ENCODE peak calls at places on chromosomes 12 and 14, in seven cellular contexts. E is neuronal stem cell, T is mesenchymal stem cell, Q is mesendoderm, W is trophoblast cell, D is H9, U is H1. P is an unnamed sample.
A peak's percentile ranks its signal among the peaks of the same experiment; 100 is the strongest.

GRCh38 chr12:27782481-27782880 is 2.4 kb upstream of the MANSC4 start:
- DNase-seq in Q (peak; percentile 78), D (no peak), W (no peak), T (no peak), U (no peak), E (no peak), P (no peak)

GRCh38 chr14:44833376-44833775 is 128.4 kb downstream of the KLHL28 start:
- DNase-seq in T (peak; percentile 65), U (no peak), Q (no peak), D (no peak), E (no peak), W (no peak), P (peak; percentile 43)

GRCh38 chr12:14403711-14404164 is 38.3 kb downstream of the ATF7IP start:
- DNase-seq in T (peak; percentile 81), D (no peak), Q (no peak), E (no peak), U (no peak), W (no peak), P (peak; percentile 82)

GRCh38 chr14:37197421-37198272 is at the start of gene MIPOL1:
- DNase-seq in D (peak; percentile 65), Q (peak; percentile 80), W (no peak), E (peak; percentile 61), T (peak; percentile 91), U (peak; percentile 25), P (peak; percentile 90)

GRCh38 chr14:49621114-49621881 is 699 bp downstream of the MGAT2 start:
- DNase-seq in D (peak; percentile 64), Q (peak; percentile 87), U (no peak), T (no peak), W (no peak), E (no peak), P (peak; percentile 28)

GRCh38 chr12:118034429-118035193 is 18.1 kb downstream of the RFC5 start:
- DNase-seq in Q (peak; percentile 70), E (no peak), W (peak; percentile 63), T (peak; percentile 60), U (no peak), D (peak; percentile 55), P (peak; percentile 60)

GRCh38 chr12:124109760-124110159 is 136.7 kb downstream of the ZNF664 start:
- DNase-seq in Q (peak; percentile 86), D (peak; percentile 81), T (peak; percentile 39), U (no peak), W (no peak), E (no peak), P (peak; percentile 5)

GRCh38 chr12:104426926-104427546 is 29.7 kb upstream of the CHST11 start:
- DNase-seq in D (no peak), U (no peak), W (peak; percentile 25), E (no peak), Q (no peak), T (peak; percentile 83), P (peak; percentile 70)

GRCh38 chr12:43370299-43370698 is 181.7 kb downstream of the ADAMTS20 start:
- DNase-seq in Q (no peak), E (no peak), W (peak; percentile 27), D (no peak), U (no peak), T (peak; percentile 43), P (peak; percentile 74)

GRCh38 chr14:60304509-60304908 is 55.5 kb downstream of the PPM1A start:
- DNase-seq in E (no peak), W (no peak), T (no peak), U (no peak), D (no peak), Q (no peak), P (no peak)

GRCh38 chr12:80154261-80154660 is 54.9 kb downstream of the OTOGL start:
- DNase-seq in D (no peak), E (no peak), W (no peak), T (peak; percentile 27), U (no peak), Q (no peak), P (peak; percentile 66)

GRCh38 chr14:97382616-97383226 is 585.5 kb downstream of the VRK1 start:
- DNase-seq in W (no peak), T (no peak), U (no peak), E (no peak), Q (no peak), D (no peak), P (no peak)

GRCh38 chr14:106879241-106879640 is 1352.9 kb downstream of the TMEM121 start:
- DNase-seq in U (no peak), D (no peak), T (no peak), W (no peak), Q (no peak), E (no peak), P (no peak)

GRCh38 chr14:53956427-53957201 is at the start of gene BMP4:
- DNase-seq in Q (peak; percentile 96), U (peak; percentile 81), W (no peak), T (peak; percentile 85), E (no peak), D (peak; percentile 95), P (peak; percentile 30)

GRCh38 chr14:35285168-35285990 is 6.8 kb upstream of the PSMA6 start:
- DNase-seq in W (no peak), D (no peak), T (no peak), U (no peak), Q (no peak), E (no peak), P (peak; percentile 8)

GRCh38 chr12:13452955-13453570 is 256.5 kb downstream of the EMP1 start:
- DNase-seq in U (no peak), Q (no peak), T (no peak), D (no peak), E (no peak), W (no peak), P (no peak)

GRCh38 chr12:53042607-53043454 is 7.0 kb upstream of the TNS2 start:
- DNase-seq in Q (no peak), U (no peak), W (no peak), T (no peak), E (no peak), D (peak; percentile 50), P (no peak)

GRCh38 chr14:101233016-101233355 is 328.3 kb upstream of the DIO3 start:
- DNase-seq in Q (no peak), U (no peak), E (no peak), D (peak; percentile 32), T (no peak), W (no peak), P (no peak)

GRCh38 chr12:31491819-31492598 is 98.9 kb downstream of the DENND5B start:
- DNase-seq in Q (peak; percentile 77), U (no peak), E (no peak), T (peak; percentile 82), D (no peak), W (peak; percentile 21), P (peak; percentile 85)

GRCh38 chr12:114306646-114307045 is 99.3 kb downstream of the TBX5 start:
- DNase-seq in D (no peak), E (no peak), W (no peak), U (no peak), T (no peak), Q (no peak), P (peak; percentile 71)

GRCh38 chr12:68850390-68850789 is 42.4 kb downstream of the MDM2 start:
- DNase-seq in T (no peak), Q (no peak), U (no peak), E (no peak), D (no peak), W (no peak), P (no peak)

GRCh38 chr12:6604254-6605029 is 2.7 kb downstream of the CHD4 start:
- DNase-seq in D (no peak), Q (no peak), W (no peak), U (no peak), T (no peak), E (no peak), P (no peak)

GRCh38 chr14:100307215-100308111 is 1.2 kb upstream of the SLC25A29 start:
- DNase-seq in W (peak; percentile 10), D (no peak), E (no peak), U (no peak), Q (peak; percentile 62), T (peak; percentile 46), P (peak; percentile 17)

GRCh38 chr14:104005489-104005888 is 63.2 kb upstream of the RD3L start:
- DNase-seq in U (no peak), D (no peak), T (no peak), W (no peak), Q (no peak), E (no peak), P (no peak)
- H3K23ac ChIP-seq in U (no peak overlapping the region), D (no peak overlapping the region), T (no peak overlapping the region), W (no peak overlapping the region), Q (no peak overlapping the region), E (no peak overlapping the region), P (no peak overlapping the region)

DNA sequence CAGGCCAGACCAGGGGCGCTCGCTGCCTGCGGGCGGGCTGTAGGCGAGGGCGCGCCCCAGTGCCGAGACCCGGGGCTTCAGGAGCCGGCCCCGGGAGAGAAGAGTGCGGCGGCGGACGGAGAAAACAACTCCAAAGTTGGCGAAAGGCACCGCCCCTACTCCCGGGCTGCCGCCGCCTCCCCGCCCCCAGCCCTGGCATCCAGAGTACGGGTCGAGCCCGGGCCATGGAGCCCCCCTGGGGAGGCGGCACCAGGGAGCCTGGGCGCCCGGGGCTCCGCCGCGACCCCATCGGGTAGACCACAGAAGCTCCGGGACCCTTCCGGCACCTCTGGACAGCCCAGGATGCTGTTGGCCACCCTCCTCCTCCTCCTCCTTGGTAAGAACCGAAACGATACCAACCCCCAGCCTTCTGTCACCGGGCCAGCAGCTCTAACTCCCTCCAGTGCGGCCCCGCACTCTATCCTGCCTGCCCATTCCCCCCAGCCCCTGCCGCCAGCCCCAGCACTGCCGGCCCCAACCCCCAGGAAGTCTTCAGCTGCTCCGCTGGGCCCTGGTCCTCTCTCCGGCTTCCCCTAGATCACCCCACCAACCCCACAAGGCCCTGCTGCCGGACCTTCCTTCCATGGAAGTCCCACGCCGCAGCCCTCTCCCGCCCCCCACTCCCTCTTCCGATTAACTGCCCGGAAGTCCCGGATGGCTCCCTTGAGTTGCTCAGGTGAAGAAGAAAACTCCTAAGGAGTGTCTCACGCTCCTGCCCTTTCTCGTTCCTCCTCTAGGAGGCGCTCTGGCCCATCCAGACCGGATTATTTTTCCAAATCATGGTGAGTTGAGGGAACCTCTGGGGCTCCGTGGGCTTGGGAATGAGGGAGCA is 657 bp downstream of the LRP10 start:
- DNase-seq in D (peak; percentile 92), W (peak; percentile 81), Q (peak; percentile 97), E (peak; percentile 88), T (peak; percentile 87), U (no peak), P (peak; percentile 81)
- H3K23ac ChIP-seq in D (no peak overlapping the region), W (no peak overlapping the region), Q (peak overlapping the region; percentile 89), E (peak overlapping the region; percentile 80), T (peak overlapping the region; percentile 63), U (no peak overlapping the region), P (peak overlapping the region; percentile 64)

DNA sequence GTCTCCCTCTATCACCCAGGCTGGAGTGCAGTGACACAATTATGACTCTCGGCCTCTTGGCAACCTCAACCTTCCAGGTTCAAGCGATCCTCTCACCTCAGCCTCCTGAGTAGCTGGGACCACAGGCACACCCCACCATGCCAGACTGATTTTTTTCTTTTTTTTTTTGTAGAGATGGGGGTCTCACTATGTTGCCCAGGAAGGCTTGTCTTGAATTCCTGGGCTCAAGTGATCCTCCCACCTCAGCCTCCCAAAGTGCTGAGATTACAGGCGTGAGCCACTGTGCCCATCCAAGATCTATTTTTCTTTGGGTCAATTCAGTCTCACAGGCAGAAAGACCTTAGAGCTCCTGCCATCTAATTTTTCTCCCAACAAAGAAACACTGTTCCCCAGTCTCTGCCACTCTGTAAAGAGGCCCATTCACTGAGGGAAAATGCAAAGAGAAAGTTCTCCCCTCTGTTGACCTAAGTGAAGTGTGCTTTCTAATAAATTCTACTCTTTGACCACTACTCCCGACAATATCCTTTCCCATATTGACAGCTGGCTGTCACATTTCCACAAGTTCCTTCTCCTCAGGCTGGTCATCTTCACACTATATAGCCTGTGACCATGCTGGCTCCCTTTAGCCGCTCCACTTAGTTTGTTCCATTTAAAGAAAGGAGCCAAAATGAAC is 23.3 kb downstream of the TMED8 start:
- DNase-seq in E (no peak), D (no peak), U (no peak), Q (no peak), W (no peak), T (no peak), P (no peak)
- H3K23ac ChIP-seq in E (no peak overlapping the region), D (no peak overlapping the region), U (peak overlapping the region; percentile 27), Q (no peak overlapping the region), W (no peak overlapping the region), T (no peak overlapping the region), P (no peak overlapping the region)

GRCh38 chr14:91774138-91775096 is 42.5 kb upstream of the CATSPERB start:
- DNase-seq in T (no peak), W (no peak), Q (no peak), E (no peak), U (no peak), D (no peak), P (no peak)
- H3K23ac ChIP-seq in T (no peak overlapping the region), W (no peak overlapping the region), Q (no peak overlapping the region), E (no peak overlapping the region), U (no peak overlapping the region), D (no peak overlapping the region), P (no peak overlapping the region)

P was measured in IMR-90.